ENCODE peak calls at places on chromosomes 5 and 9, in eight cellular contexts. T is activated effector memory CD4-positive, alpha-beta T cell treated with Interleukin-2 at 50 U/mL for 16 hours; L is HepG2; X is frontal cortex; V is PC-3; H is mesenchymal stem cell; P is SW480; Q is cardiac muscle cell. S is an unnamed sample.

GRCh38 chr9:98943682-98944129 is at the start of gene COL15A1:
- DNase-seq in T (no peak), L (no peak), X (no peak), V (no peak), H (peak; percentile 31), P (no peak), Q (peak; percentile 74), S (no peak)

GRCh38 chr5:131252824-131253171 is 11.1 kb upstream of the CDC42SE2 start:
- DNase-seq in T (peak; percentile 75), L (no peak), X (no peak), V (no peak), H (no peak), P (no peak), Q (no peak), S (peak; percentile 63)

GRCh38 chr9:76373173-76373771 is 21.0 kb downstream of the RFK start:
- DNase-seq in T (no peak), L (peak; percentile 93), X (no peak), V (no peak), H (peak; percentile 34), P (peak; percentile 76), Q (no peak), S (peak; percentile 87)

GRCh38 chr9:5499889-5500398 is 10.4 kb upstream of the PDCD1LG2 start:
- DNase-seq in T (no peak), L (no peak), X (no peak), V (peak; percentile 41), H (peak; percentile 42), P (no peak), Q (no peak), S (peak; percentile 29)

GRCh38 chr9:16622541-16622940 is 247.9 kb downstream of the BNC2 start:
- DNase-seq in T (no peak), L (no peak), X (no peak), V (no peak), H (no peak), P (no peak), Q (no peak), S (no peak)

GRCh38 chr9:86679979-86680378 is 267.3 kb downstream of the GAS1 start:
- DNase-seq in T (no peak), L (no peak), X (no peak), V (no peak), H (no peak), P (no peak), Q (no peak), S (no peak)

GRCh38 chr9:87569008-87569908 is 71.6 kb downstream of the DAPK1 start:
- DNase-seq in T (no peak), L (peak; percentile 91), X (no peak), V (no peak), H (no peak), P (no peak), Q (peak; percentile 76), S (no peak)

GRCh38 chr5:125696762-125697161 is 726.4 kb upstream of the GRAMD2B start:
- DNase-seq in T (no peak), L (peak; percentile 15), X (no peak), V (peak; percentile 69), H (peak; percentile 45), P (peak; percentile 13), Q (no peak), S (no peak)

GRCh38 chr5:37771203-37771611 is 68.6 kb downstream of the GDNF start:
- DNase-seq in T (no peak), L (no peak), X (no peak), V (no peak), H (peak; percentile 80), P (no peak), Q (no peak), S (no peak)

GRCh38 chr5:127838661-127839060 is 135.5 kb downstream of the CCDC192 start:
- DNase-seq in T (no peak), L (no peak), X (no peak), V (peak; percentile 57), H (peak; percentile 65), P (no peak), Q (no peak), S (peak; percentile 29)

GRCh38 chr9:2053883-2054845 is 39.0 kb downstream of the SMARCA2 start:
- DNase-seq in T (peak; percentile 60), L (no peak), X (no peak), V (no peak), H (peak; percentile 22), P (no peak), Q (no peak), S (peak; percentile 23)

GRCh38 chr9:133991964-133992779 is at the start of gene VAV2:
- DNase-seq in T (peak; percentile 18), L (peak; percentile 48), X (peak; percentile 67), V (peak; percentile 63), H (peak; percentile 62), P (peak; percentile 55), Q (peak; percentile 72), S (peak; percentile 69)

S was measured in colonic mucosa.